ENCODE peak calls at places on chromosomes 6 and 20, in four cellular contexts. One of them, this sample, is unnamed.

GRCh38 chr6:114690625-114691024 is 347.8 kb upstream of the HS3ST5 start:
- DNase-seq in activated CD8-positive, alpha-beta T cell treated with anti-CD3 and anti-CD28 coated beads, Interleukin-2, amount 10 ng/mL, durations not matched to agents 7 days and 5 days: no peak
- DNase-seq in GM23248: no peak
- DNase-seq in stimulated activated CD8-positive, alpha-beta memory T cell treated with anti-CD3 and anti-CD28 coated beads, Interleukin-7, amount 100 ng/mL, for 4 hours: no peak
- DNase-seq in this sample: no peak

GRCh38 chr6:160042014-160042773 is 73.3 kb downstream of the IGF2R start:
- DNase-seq in activated CD8-positive, alpha-beta T cell treated with anti-CD3 and anti-CD28 coated beads, Interleukin-2, amount 10 ng/mL, durations not matched to agents 7 days and 5 days: peak
- DNase-seq in GM23248: peak
- DNase-seq in stimulated activated CD8-positive, alpha-beta memory T cell treated with anti-CD3 and anti-CD28 coated beads, Interleukin-7, amount 100 ng/mL, for 4 hours: no peak
- DNase-seq in this sample: no peak

GRCh38 chr6:107793193-107793592 is 30.9 kb downstream of the SCML4 start:
- DNase-seq in activated CD8-positive, alpha-beta T cell treated with anti-CD3 and anti-CD28 coated beads, Interleukin-2, amount 10 ng/mL, durations not matched to agents 7 days and 5 days: no peak
- DNase-seq in GM23248: no peak
- DNase-seq in stimulated activated CD8-positive, alpha-beta memory T cell treated with anti-CD3 and anti-CD28 coated beads, Interleukin-7, amount 100 ng/mL, for 4 hours: no peak
- DNase-seq in this sample: no peak

GRCh38 chr6:106608080-106608668 is 21.1 kb downstream of the RTN4IP1 start:
- DNase-seq in activated CD8-positive, alpha-beta T cell treated with anti-CD3 and anti-CD28 coated beads, Interleukin-2, amount 10 ng/mL, durations not matched to agents 7 days and 5 days: peak
- DNase-seq in GM23248: peak
- DNase-seq in stimulated activated CD8-positive, alpha-beta memory T cell treated with anti-CD3 and anti-CD28 coated beads, Interleukin-7, amount 100 ng/mL, for 4 hours: no peak
- DNase-seq in this sample: peak

GRCh38 chr20:44574372-44574771 is 8.0 kb upstream of the PKIG start:
- DNase-seq in activated CD8-positive, alpha-beta T cell treated with anti-CD3 and anti-CD28 coated beads, Interleukin-2, amount 10 ng/mL, durations not matched to agents 7 days and 5 days: no peak
- DNase-seq in GM23248: no peak
- DNase-seq in stimulated activated CD8-positive, alpha-beta memory T cell treated with anti-CD3 and anti-CD28 coated beads, Interleukin-7, amount 100 ng/mL, for 4 hours: no peak
- DNase-seq in this sample: no peak

GRCh38 chr20:38307371-38308046 is 3.6 kb downstream of the BPI start:
- DNase-seq in activated CD8-positive, alpha-beta T cell treated with anti-CD3 and anti-CD28 coated beads, Interleukin-2, amount 10 ng/mL, durations not matched to agents 7 days and 5 days: no peak
- DNase-seq in GM23248: peak
- DNase-seq in stimulated activated CD8-positive, alpha-beta memory T cell treated with anti-CD3 and anti-CD28 coated beads, Interleukin-7, amount 100 ng/mL, for 4 hours: no peak
- DNase-seq in this sample: no peak

GRCh38 chr20:50915424-50915823 is 15.8 kb downstream of the ADNP start:
- DNase-seq in activated CD8-positive, alpha-beta T cell treated with anti-CD3 and anti-CD28 coated beads, Interleukin-2, amount 10 ng/mL, durations not matched to agents 7 days and 5 days: no peak
- DNase-seq in GM23248: peak
- DNase-seq in stimulated activated CD8-positive, alpha-beta memory T cell treated with anti-CD3 and anti-CD28 coated beads, Interleukin-7, amount 100 ng/mL, for 4 hours: no peak
- DNase-seq in this sample: no peak

GRCh38 chr6:146359123-146359522 is 184.5 kb upstream of the RAB32 start:
- DNase-seq in activated CD8-positive, alpha-beta T cell treated with anti-CD3 and anti-CD28 coated beads, Interleukin-2, amount 10 ng/mL, durations not matched to agents 7 days and 5 days: no peak
- DNase-seq in GM23248: peak
- DNase-seq in stimulated activated CD8-positive, alpha-beta memory T cell treated with anti-CD3 and anti-CD28 coated beads, Interleukin-7, amount 100 ng/mL, for 4 hours: no peak
- DNase-seq in this sample: no peak

GRCh38 chr20:1430004-1430451 is 36.6 kb downstream of the NSFL1C start:
- DNase-seq in activated CD8-positive, alpha-beta T cell treated with anti-CD3 and anti-CD28 coated beads, Interleukin-2, amount 10 ng/mL, durations not matched to agents 7 days and 5 days: no peak
- DNase-seq in GM23248: peak
- DNase-seq in stimulated activated CD8-positive, alpha-beta memory T cell treated with anti-CD3 and anti-CD28 coated beads, Interleukin-7, amount 100 ng/mL, for 4 hours: no peak
- DNase-seq in this sample: no peak

GRCh38 chr20:19026901-19027644 is 185.4 kb upstream of the SLC24A3 start:
- DNase-seq in activated CD8-positive, alpha-beta T cell treated with anti-CD3 and anti-CD28 coated beads, Interleukin-2, amount 10 ng/mL, durations not matched to agents 7 days and 5 days: no peak
- DNase-seq in GM23248: no peak
- DNase-seq in stimulated activated CD8-positive, alpha-beta memory T cell treated with anti-CD3 and anti-CD28 coated beads, Interleukin-7, amount 100 ng/mL, for 4 hours: no peak
- DNase-seq in this sample: no peak

This sample was measured in DND-41.